ENCODE peak calls at places on chromosomes 11 and 22, in ten cellular contexts. One of them, this sample, is unnamed.

GRCh38 chr22:35632902-35633301 is 15.3 kb upstream of the APOL6 start:
- DNase-seq in SJCRH30: no peak
- DNase-seq in GM04503: no peak
- DNase-seq in HS-5: no peak
- DNase-seq in AG08395: no peak
- DNase-seq in SW 1271: no peak
- DNase-seq in stimulated activated CD4-positive, alpha-beta T cell treated with anti-CD3 and anti-CD28 coated beads, Interleukin-15, amount 100 ng/mL, for 24 hours: no peak
- DNase-seq in NCI-H1105: no peak
- DNase-seq in psoas muscle: no peak
- DNase-seq in astrocyte: no peak
- DNase-seq in this sample: no peak

GRCh38 chr11:112884012-112884767 is 77.0 kb upstream of the NCAM1 start:
- DNase-seq in AG08395: peak
- DNase-seq in psoas muscle: no peak
- DNase-seq in astrocyte: no peak
- DNase-seq in SW 1271: no peak
- DNase-seq in stimulated activated CD4-positive, alpha-beta T cell treated with anti-CD3 and anti-CD28 coated beads, Interleukin-15, amount 100 ng/mL, for 24 hours: no peak
- DNase-seq in NCI-H1105: no peak
- DNase-seq in HS-5: peak
- DNase-seq in SJCRH30: no peak
- DNase-seq in GM04503: no peak
- DNase-seq in this sample: no peak

GRCh38 chr11:65524747-65525658 is at the start of gene SCYL1:
- DNase-seq in NCI-H1105: peak
- DNase-seq in AG08395: peak
- DNase-seq in SW 1271: no peak
- DNase-seq in stimulated activated CD4-positive, alpha-beta T cell treated with anti-CD3 and anti-CD28 coated beads, Interleukin-15, amount 100 ng/mL, for 24 hours: peak
- DNase-seq in HS-5: no peak
- DNase-seq in psoas muscle: peak
- DNase-seq in GM04503: no peak
- DNase-seq in astrocyte: peak
- DNase-seq in SJCRH30: peak
- DNase-seq in this sample: peak

GRCh38 chr11:116972692-116973091 is 125.5 kb downstream of the SIK3 start:
- DNase-seq in stimulated activated CD4-positive, alpha-beta T cell treated with anti-CD3 and anti-CD28 coated beads, Interleukin-15, amount 100 ng/mL, for 24 hours: no peak
- DNase-seq in HS-5: no peak
- DNase-seq in SJCRH30: no peak
- DNase-seq in AG08395: no peak
- DNase-seq in NCI-H1105: no peak
- DNase-seq in GM04503: no peak
- DNase-seq in astrocyte: no peak
- DNase-seq in SW 1271: no peak
- DNase-seq in psoas muscle: no peak
- DNase-seq in this sample: no peak

GRCh38 chr11:61791737-61792309 is 576 bp downstream of the TMEM258 start:
- DNase-seq in HS-5: peak
- DNase-seq in psoas muscle: peak
- DNase-seq in NCI-H1105: peak
- DNase-seq in AG08395: peak
- DNase-seq in astrocyte: peak
- DNase-seq in SW 1271: peak
- DNase-seq in stimulated activated CD4-positive, alpha-beta T cell treated with anti-CD3 and anti-CD28 coated beads, Interleukin-15, amount 100 ng/mL, for 24 hours: peak
- DNase-seq in GM04503: peak
- DNase-seq in SJCRH30: peak
- DNase-seq in this sample: no peak

GRCh38 chr22:36528336-36528735 is 630 bp downstream of the EIF3D start:
- DNase-seq in astrocyte: no peak
- DNase-seq in SW 1271: no peak
- DNase-seq in psoas muscle: no peak
- DNase-seq in NCI-H1105: no peak
- DNase-seq in AG08395: no peak
- DNase-seq in HS-5: no peak
- DNase-seq in GM04503: no peak
- DNase-seq in stimulated activated CD4-positive, alpha-beta T cell treated with anti-CD3 and anti-CD28 coated beads, Interleukin-15, amount 100 ng/mL, for 24 hours: no peak
- DNase-seq in SJCRH30: peak
- DNase-seq in this sample: no peak

GRCh38 chr11:5336331-5336730 is 7.0 kb downstream of the OR51B5 start:
- DNase-seq in SJCRH30: no peak
- DNase-seq in NCI-H1105: no peak
- DNase-seq in stimulated activated CD4-positive, alpha-beta T cell treated with anti-CD3 and anti-CD28 coated beads, Interleukin-15, amount 100 ng/mL, for 24 hours: no peak
- DNase-seq in psoas muscle: no peak
- DNase-seq in astrocyte: peak
- DNase-seq in SW 1271: no peak
- DNase-seq in GM04503: peak
- DNase-seq in HS-5: no peak
- DNase-seq in AG08395: peak
- DNase-seq in this sample: no peak

GRCh38 chr22:32591620-32592019 is 117.0 kb downstream of the FBXO7 start:
- DNase-seq in psoas muscle: no peak
- DNase-seq in NCI-H1105: no peak
- DNase-seq in AG08395: peak
- DNase-seq in SJCRH30: no peak
- DNase-seq in GM04503: peak
- DNase-seq in stimulated activated CD4-positive, alpha-beta T cell treated with anti-CD3 and anti-CD28 coated beads, Interleukin-15, amount 100 ng/mL, for 24 hours: no peak
- DNase-seq in HS-5: no peak
- DNase-seq in SW 1271: no peak
- DNase-seq in astrocyte: peak
- DNase-seq in this sample: no peak

GRCh38 chr11:96781082-96781481 is 391.3 kb downstream of the JRKL start:
- DNase-seq in AG08395: no peak
- DNase-seq in astrocyte: peak
- DNase-seq in SW 1271: no peak
- DNase-seq in HS-5: no peak
- DNase-seq in psoas muscle: no peak
- DNase-seq in stimulated activated CD4-positive, alpha-beta T cell treated with anti-CD3 and anti-CD28 coated beads, Interleukin-15, amount 100 ng/mL, for 24 hours: no peak
- DNase-seq in SJCRH30: no peak
- DNase-seq in NCI-H1105: no peak
- DNase-seq in GM04503: no peak
- DNase-seq in this sample: no peak

GRCh38 chr11:128737704-128738103 is 43.8 kb downstream of the FLI1 start:
- DNase-seq in stimulated activated CD4-positive, alpha-beta T cell treated with anti-CD3 and anti-CD28 coated beads, Interleukin-15, amount 100 ng/mL, for 24 hours: no peak
- DNase-seq in SW 1271: no peak
- DNase-seq in AG08395: no peak
- DNase-seq in SJCRH30: no peak
- DNase-seq in GM04503: no peak
- DNase-seq in astrocyte: no peak
- DNase-seq in HS-5: no peak
- DNase-seq in NCI-H1105: no peak
- DNase-seq in psoas muscle: no peak
- DNase-seq in this sample: no peak

GRCh38 chr11:59172345-59173079 is 580 bp downstream of the DTX4 start:
- DNase-seq in SW 1271: no peak
- DNase-seq in SJCRH30: peak
- DNase-seq in psoas muscle: no peak
- DNase-seq in astrocyte: no peak
- DNase-seq in stimulated activated CD4-positive, alpha-beta T cell treated with anti-CD3 and anti-CD28 coated beads, Interleukin-15, amount 100 ng/mL, for 24 hours: peak
- DNase-seq in AG08395: no peak
- DNase-seq in HS-5: no peak
- DNase-seq in GM04503: no peak
- DNase-seq in NCI-H1105: no peak
- DNase-seq in this sample: peak

GRCh38 chr11:843086-843704 is 543 bp downstream of the TSPAN4 start:
- DNase-seq in SJCRH30: no peak
- DNase-seq in psoas muscle: no peak
- DNase-seq in AG08395: no peak
- DNase-seq in SW 1271: no peak
- DNase-seq in astrocyte: no peak
- DNase-seq in GM04503: no peak
- DNase-seq in NCI-H1105: no peak
- DNase-seq in stimulated activated CD4-positive, alpha-beta T cell treated with anti-CD3 and anti-CD28 coated beads, Interleukin-15, amount 100 ng/mL, for 24 hours: no peak
- DNase-seq in HS-5: no peak
- DNase-seq in this sample: no peak

GRCh38 chr11:126744699-126745098 is 255.9 kb downstream of the KIRREL3 start:
- DNase-seq in NCI-H1105: no peak
- DNase-seq in astrocyte: no peak
- DNase-seq in HS-5: no peak
- DNase-seq in stimulated activated CD4-positive, alpha-beta T cell treated with anti-CD3 and anti-CD28 coated beads, Interleukin-15, amount 100 ng/mL, for 24 hours: no peak
- DNase-seq in GM04503: no peak
- DNase-seq in SW 1271: no peak
- DNase-seq in AG08395: no peak
- DNase-seq in psoas muscle: no peak
- DNase-seq in SJCRH30: no peak
- DNase-seq in this sample: no peak

GRCh38 chr11:334264-335033 is 13.8 kb upstream of the IFITM3 start:
- DNase-seq in psoas muscle: peak
- DNase-seq in AG08395: no peak
- DNase-seq in HS-5: no peak
- DNase-seq in SJCRH30: no peak
- DNase-seq in astrocyte: peak
- DNase-seq in stimulated activated CD4-positive, alpha-beta T cell treated with anti-CD3 and anti-CD28 coated beads, Interleukin-15, amount 100 ng/mL, for 24 hours: no peak
- DNase-seq in GM04503: no peak
- DNase-seq in SW 1271: no peak
- DNase-seq in NCI-H1105: no peak
- DNase-seq in this sample: no peak

GRCh38 chr22:50190182-50190951 is 4.7 kb downstream of the TRABD start:
- DNase-seq in GM04503: no peak
- DNase-seq in SJCRH30: no peak
- DNase-seq in astrocyte: peak
- DNase-seq in stimulated activated CD4-positive, alpha-beta T cell treated with anti-CD3 and anti-CD28 coated beads, Interleukin-15, amount 100 ng/mL, for 24 hours: peak
- DNase-seq in NCI-H1105: peak
- DNase-seq in SW 1271: no peak
- DNase-seq in AG08395: peak
- DNase-seq in psoas muscle: peak
- DNase-seq in HS-5: no peak
- DNase-seq in this sample: peak

GRCh38 chr11:94134651-94135512 is 6.2 kb downstream of the PANX1 start:
- DNase-seq in HS-5: peak
- DNase-seq in astrocyte: peak
- DNase-seq in SW 1271: peak
- DNase-seq in NCI-H1105: no peak
- DNase-seq in SJCRH30: peak
- DNase-seq in AG08395: peak
- DNase-seq in stimulated activated CD4-positive, alpha-beta T cell treated with anti-CD3 and anti-CD28 coated beads, Interleukin-15, amount 100 ng/mL, for 24 hours: peak
- DNase-seq in psoas muscle: peak
- DNase-seq in GM04503: peak
- DNase-seq in this sample: no peak

GRCh38 chr11:70603756-70604211 is 205.5 kb downstream of the CTTN start:
- DNase-seq in psoas muscle: no peak
- DNase-seq in SJCRH30: peak
- DNase-seq in GM04503: no peak
- DNase-seq in AG08395: no peak
- DNase-seq in NCI-H1105: peak
- DNase-seq in stimulated activated CD4-positive, alpha-beta T cell treated with anti-CD3 and anti-CD28 coated beads, Interleukin-15, amount 100 ng/mL, for 24 hours: no peak
- DNase-seq in astrocyte: no peak
- DNase-seq in HS-5: no peak
- DNase-seq in SW 1271: no peak
- DNase-seq in this sample: no peak

GRCh38 chr22:46010951-46011626 is 34.1 kb upstream of the WNT7B start:
- DNase-seq in stimulated activated CD4-positive, alpha-beta T cell treated with anti-CD3 and anti-CD28 coated beads, Interleukin-15, amount 100 ng/mL, for 24 hours: no peak
- DNase-seq in astrocyte: no peak
- DNase-seq in AG08395: no peak
- DNase-seq in psoas muscle: peak
- DNase-seq in GM04503: no peak
- DNase-seq in SW 1271: no peak
- DNase-seq in SJCRH30: peak
- DNase-seq in HS-5: no peak
- DNase-seq in NCI-H1105: no peak
- DNase-seq in this sample: no peak

GRCh38 chr11:1304376-1304775 is 5.1 kb downstream of the TOLLIP start:
- DNase-seq in GM04503: no peak
- DNase-seq in psoas muscle: no peak
- DNase-seq in SW 1271: no peak
- DNase-seq in AG08395: no peak
- DNase-seq in stimulated activated CD4-positive, alpha-beta T cell treated with anti-CD3 and anti-CD28 coated beads, Interleukin-15, amount 100 ng/mL, for 24 hours: no peak
- DNase-seq in NCI-H1105: no peak
- DNase-seq in SJCRH30: no peak
- DNase-seq in HS-5: no peak
- DNase-seq in astrocyte: no peak
- DNase-seq in this sample: no peak

GRCh38 chr22:17117400-17117799 is 3.8 kb downstream of the TMEM121B start:
- DNase-seq in NCI-H1105: no peak
- DNase-seq in psoas muscle: no peak
- DNase-seq in astrocyte: no peak
- DNase-seq in GM04503: no peak
- DNase-seq in stimulated activated CD4-positive, alpha-beta T cell treated with anti-CD3 and anti-CD28 coated beads, Interleukin-15, amount 100 ng/mL, for 24 hours: no peak
- DNase-seq in HS-5: no peak
- DNase-seq in AG08395: no peak
- DNase-seq in SJCRH30: no peak
- DNase-seq in SW 1271: no peak
- DNase-seq in this sample: no peak

GRCh38 chr11:91955206-91955605 is 269.4 kb upstream of the FAT3 start:
- DNase-seq in SW 1271: no peak
- DNase-seq in AG08395: no peak
- DNase-seq in SJCRH30: no peak
- DNase-seq in HS-5: no peak
- DNase-seq in astrocyte: no peak
- DNase-seq in psoas muscle: no peak
- DNase-seq in NCI-H1105: no peak
- DNase-seq in GM04503: no peak
- DNase-seq in stimulated activated CD4-positive, alpha-beta T cell treated with anti-CD3 and anti-CD28 coated beads, Interleukin-15, amount 100 ng/mL, for 24 hours: no peak
- DNase-seq in this sample: no peak